ENCODE peak calls at places on chromosomes 6 and 20, in six cellular contexts. M is hepatocyte, S is LoVo, E is M059J, T is HTR-8/SVneo, P is aorta. G is an unnamed sample.

GRCh38 chr6:106735136-106735535 is 105.8 kb downstream of the QRSL1 start:
- DNase-seq in E (no peak), M (no peak), P (no peak), S (no peak), T (no peak), G (no peak)

GRCh38 chr6:22271044-22271443 is 25.8 kb downstream of the PRL start:
- DNase-seq in E (no peak), T (no peak), S (no peak), M (no peak), P (no peak), G (no peak)

GRCh38 chr6:155502393-155502792 is 46.8 kb upstream of the NOX3 start:
- DNase-seq in S (no peak), T (no peak), E (no peak), P (no peak), M (no peak), G (no peak)

GRCh38 chr6:116008470-116009229 is 52.0 kb downstream of the FRK start:
- DNase-seq in E (peak; percentile 88), P (no peak), T (no peak), M (no peak), S (no peak), G (no peak)

GRCh38 chr20:30912006-30912660 is 345.3 kb upstream of the DEFB115 start:
- DNase-seq in P (no peak), S (no peak), E (peak; percentile 27), M (no peak), T (no peak), G (no peak)

GRCh38 chr6:113458368-113459010 is 398.7 kb upstream of the MARCKS start:
- DNase-seq in P (no peak), S (no peak), E (peak; percentile 92), M (no peak), T (no peak), G (no peak)

GRCh38 chr6:147382945-147383554 is 125.4 kb upstream of the SAMD5 start:
- DNase-seq in S (peak; percentile 11), T (peak; percentile 15), M (peak; percentile 31), E (peak; percentile 50), P (no peak), G (no peak)

GRCh38 chr6:49072146-49072545 is 390.9 kb downstream of the MMUT start:
- DNase-seq in M (no peak), E (peak; percentile 40), T (no peak), P (no peak), S (no peak), G (no peak)

GRCh38 chr6:22141271-22141745 is 155.5 kb downstream of the PRL start:
- DNase-seq in P (no peak), E (peak; percentile 68), S (no peak), T (no peak), M (peak; percentile 12), G (no peak)

GRCh38 chr6:117547688-117548621 is 54.4 kb downstream of the GOPC start:
- DNase-seq in E (peak; percentile 72), T (no peak), M (no peak), P (peak; percentile 87), S (no peak), G (no peak)

GRCh38 chr6:106087548-106088325 is 1.6 kb downstream of the PRDM1 start:
- DNase-seq in M (no peak), T (no peak), P (no peak), E (peak; percentile 90), S (no peak), G (no peak)

GRCh38 chr6:20830576-20830975 is 296.3 kb downstream of the CDKAL1 start:
- DNase-seq in E (peak; percentile 74), S (no peak), M (no peak), T (no peak), P (no peak), G (no peak)

GRCh38 chr20:49132995-49133451 is 55.1 kb downstream of the STAU1 start:
- DNase-seq in P (no peak), T (peak; percentile 86), S (peak; percentile 33), M (peak; percentile 81), E (peak; percentile 85), G (peak; percentile 50)